ENCODE peak calls at places on chromosomes 16 and 17, in nine cellular contexts. I is uterus, R is fibroblast of mammary gland, M is astrocyte of the cerebellum, B is prostate gland, U is Caco-2, W is neural progenitor cell, J is AG10803, V is gastrocnemius medialis. L is an unnamed sample.

GRCh38 chr17:80706454-80706853 is 161.8 kb downstream of the RPTOR start:
- DNase-seq in I (no peak), R (no peak), M (no peak), B (no peak), U (no peak), W (no peak), J (no peak), V (no peak), L (no peak)

GRCh38 chr16:85555549-85556455 is 57.3 kb upstream of the GSE1 start:
- DNase-seq in I (peak), R (peak), M (no peak), B (no peak), U (no peak), W (no peak), J (peak), V (no peak), L (no peak)

GRCh38 chr17:4719684-4720221 is 9.3 kb downstream of the ARRB2 start:
- DNase-seq in I (no peak), R (no peak), M (no peak), B (no peak), U (no peak), W (no peak), J (no peak), V (no peak), L (no peak)

GRCh38 chr16:27284865-27285675 is 16.5 kb upstream of the NSMCE1 start:
- DNase-seq in I (no peak), R (no peak), M (no peak), B (no peak), U (no peak), W (no peak), J (no peak), V (no peak), L (no peak)

GRCh38 chr17:40071720-40072480 is 9.1 kb downstream of the THRA start:
- DNase-seq in I (peak), R (no peak), M (no peak), B (peak), U (no peak), W (no peak), J (peak), V (peak), L (peak)

GRCh38 chr16:48086422-48086821 is 69.4 kb downstream of the ABCC12 start:
- DNase-seq in I (no peak), R (no peak), M (no peak), B (no peak), U (no peak), W (no peak), J (no peak), V (no peak), L (no peak)

GRCh38 chr17:66777689-66778225 is 57.2 kb upstream of the CACNG5 start:
- DNase-seq in I (no peak), R (no peak), M (peak), B (no peak), U (no peak), W (peak), J (peak), V (no peak), L (no peak)

GRCh38 chr17:76394166-76394565 is 9.8 kb downstream of the SPHK1 start:
- DNase-seq in I (no peak), R (no peak), M (no peak), B (no peak), U (no peak), W (no peak), J (no peak), V (no peak), L (no peak)

GRCh38 chr17:65137076-65137935 is at the start of gene RGS9:
- DNase-seq in I (peak), R (peak), M (no peak), B (peak), U (peak), W (peak), J (peak), V (peak), L (peak)

GRCh38 chr16:868846-869822 is 68.6 kb upstream of the GNG13 start:
- DNase-seq in I (no peak), R (no peak), M (no peak), B (no peak), U (no peak), W (no peak), J (no peak), V (no peak), L (no peak)

GRCh38 chr17:38545531-38546225 is 60.1 kb downstream of the SRCIN1 start:
- DNase-seq in I (no peak), R (no peak), M (no peak), B (no peak), U (no peak), W (no peak), J (no peak), V (no peak), L (no peak)

GRCh38 chr17:16986391-16986790 is 14.5 kb upstream of the TNFRSF13B start:
- DNase-seq in I (no peak), R (peak), M (no peak), B (no peak), U (no peak), W (no peak), J (no peak), V (no peak), L (no peak)

GRCh38 chr16:30896203-30896889 is at the start of gene CTF1:
- DNase-seq in I (peak), R (peak), M (peak), B (peak), U (peak), W (peak), J (peak), V (peak), L (peak)

GRCh38 chr17:2043785-2044184 is 2.0 kb downstream of the OVCA2 start:
- DNase-seq in I (no peak), R (peak), M (no peak), B (no peak), U (no peak), W (no peak), J (peak), V (no peak), L (no peak)

GRCh38 chr16:30005341-30006094 is 5.3 kb downstream of the DOC2A start:
- DNase-seq in I (no peak), R (peak), M (no peak), B (no peak), U (no peak), W (peak), J (peak), V (no peak), L (no peak)

GRCh38 chr16:67537270-67537635 is 8.6 kb downstream of the RIPOR1 start:
- DNase-seq in I (peak), R (peak), M (no peak), B (peak), U (peak), W (peak), J (peak), V (no peak), L (no peak)

GRCh38 chr17:64492481-64493109 is 4.3 kb downstream of the POLG2 start:
- DNase-seq in I (no peak), R (peak), M (no peak), B (no peak), U (no peak), W (no peak), J (no peak), V (no peak), L (no peak)

GRCh38 chr16:89136931-89137330 is 34.6 kb upstream of the CDH15 start:
- DNase-seq in I (no peak), R (no peak), M (no peak), B (no peak), U (no peak), W (no peak), J (no peak), V (no peak), L (no peak)

GRCh38 chr16:12330977-12331376 is 354.4 kb downstream of the SNX29 start:
- DNase-seq in I (peak), R (no peak), M (no peak), B (no peak), U (no peak), W (no peak), J (peak), V (no peak), L (no peak)

GRCh38 chr16:19486744-19487325 is 35.1 kb downstream of the GDE1 start:
- DNase-seq in I (no peak), R (no peak), M (no peak), B (no peak), U (no peak), W (no peak), J (no peak), V (no peak), L (no peak)

GRCh38 chr16:83044589-83044988 is 417.8 kb downstream of the CDH13 start:
- DNase-seq in I (no peak), R (no peak), M (no peak), B (no peak), U (no peak), W (no peak), J (no peak), V (no peak), L (no peak)

GRCh38 chr17:82963104-82963950 is 116.1 kb upstream of the METRNL start:
- DNase-seq in I (peak), R (peak), M (peak), B (peak), U (no peak), W (peak), J (peak), V (peak), L (peak)

GRCh38 chr16:87207509-87207908 is 109.7 kb downstream of the C16orf95 start:
- DNase-seq in I (no peak), R (peak), M (peak), B (no peak), U (no peak), W (no peak), J (peak), V (no peak), L (no peak)

GRCh38 chr17:79360196-79360595 is 250.7 kb downstream of the RBFOX3 start:
- DNase-seq in I (no peak), R (no peak), M (no peak), B (no peak), U (no peak), W (no peak), J (no peak), V (no peak), L (no peak)

GRCh38 chr16:11379420-11379819 is 34.2 kb downstream of the RMI2 start:
- DNase-seq in I (no peak), R (peak), M (no peak), B (no peak), U (no peak), W (no peak), J (peak), V (no peak), L (no peak)

GRCh38 chr16:58040945-58041627 is 15.5 kb downstream of the MMP15 start:
- DNase-seq in I (no peak), R (no peak), M (no peak), B (no peak), U (no peak), W (no peak), J (no peak), V (no peak), L (no peak)

GRCh38 chr17:77369544-77369971 is 228.8 kb downstream of the SEC14L1 start:
- DNase-seq in I (peak), R (no peak), M (no peak), B (no peak), U (no peak), W (no peak), J (no peak), V (no peak), L (no peak)

GRCh38 chr17:63550816-63551639 is 751 bp downstream of the DCAF7 start:
- DNase-seq in I (no peak), R (peak), M (no peak), B (no peak), U (no peak), W (peak), J (peak), V (no peak), L (no peak)

GRCh38 chr17:60390223-60390622 is 1.7 kb downstream of the USP32 start:
- DNase-seq in I (no peak), R (peak), M (peak), B (no peak), U (no peak), W (no peak), J (peak), V (no peak), L (no peak)

GRCh38 chr17:55580596-55581133 is 69.4 kb upstream of the SMIM36 start:
- DNase-seq in I (no peak), R (no peak), M (no peak), B (no peak), U (no peak), W (no peak), J (no peak), V (no peak), L (no peak)

GRCh38 chr16:67284699-67285646 is 5.6 kb downstream of the PLEKHG4 start:
- DNase-seq in I (no peak), R (peak), M (no peak), B (peak), U (no peak), W (peak), J (no peak), V (peak), L (no peak)

GRCh38 chr16:2425008-2425518 is 4.2 kb upstream of the CCNF start:
- DNase-seq in I (no peak), R (no peak), M (no peak), B (no peak), U (peak), W (no peak), J (no peak), V (no peak), L (no peak)

GRCh38 chr16:69932228-69932627 is 18.9 kb upstream of the CLEC18A start:
- DNase-seq in I (no peak), R (no peak), M (no peak), B (no peak), U (no peak), W (no peak), J (no peak), V (no peak), L (no peak)

GRCh38 chr17:40548982-40549680 is 16.1 kb downstream of the CCR7 start:
- DNase-seq in I (peak), R (peak), M (peak), B (no peak), U (no peak), W (no peak), J (peak), V (peak), L (peak)

GRCh38 chr17:80146121-80147034 is 550 bp downstream of the EIF4A3 start:
- DNase-seq in I (peak), R (no peak), M (no peak), B (no peak), U (no peak), W (peak), J (peak), V (peak), L (no peak)

GRCh38 chr17:10631048-10631700 is 25.9 kb downstream of the MYH3 start:
- DNase-seq in I (no peak), R (peak), M (no peak), B (no peak), U (no peak), W (peak), J (peak), V (no peak), L (no peak)

GRCh38 chr17:9860851-9861250 is 35.1 kb downstream of the GLP2R start:
- DNase-seq in I (no peak), R (no peak), M (no peak), B (no peak), U (no peak), W (no peak), J (no peak), V (no peak), L (no peak)

DNA sequence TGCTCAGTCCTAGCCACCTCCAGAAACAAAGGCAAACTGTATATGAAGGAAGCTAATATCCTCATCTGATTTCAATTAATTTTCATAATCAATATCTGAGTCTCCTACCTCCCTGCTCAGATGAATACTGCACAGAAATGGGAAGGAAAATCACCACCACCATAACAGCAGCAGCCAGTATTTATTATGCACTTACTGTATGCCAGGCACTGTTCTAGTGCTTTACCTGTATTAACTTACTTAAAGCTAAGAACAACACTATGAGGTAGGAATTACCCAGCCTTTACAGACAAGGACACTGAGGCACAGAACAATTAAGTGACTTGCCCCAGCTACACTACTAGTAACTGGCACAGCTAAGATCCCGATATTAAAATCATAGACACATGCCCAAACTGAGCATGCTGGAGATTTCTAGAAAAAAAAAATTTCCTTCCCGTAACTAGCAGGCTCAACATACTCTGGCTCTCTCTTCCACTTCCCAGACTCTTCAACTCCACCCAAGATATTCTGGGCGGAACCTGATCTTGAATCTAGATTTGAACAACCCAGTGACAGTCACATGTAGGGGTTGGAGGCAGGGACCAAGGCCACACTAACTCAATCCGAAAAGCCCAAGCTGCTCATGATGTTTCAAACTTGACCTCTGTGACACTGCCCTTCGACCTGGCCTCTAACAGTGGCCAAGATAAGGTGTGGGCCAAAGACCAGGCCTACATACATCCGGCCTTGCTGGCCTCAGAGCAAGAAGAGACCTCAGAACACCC is 3.9 kb downstream of the TRIM25 start:
- DNase-seq in I (peak), R (no peak), M (no peak), B (no peak), U (no peak), W (no peak), J (no peak), V (peak), L (no peak)
- H3K4me3 ChIP-seq in I (no peak), R (no peak), M (no peak), B (no peak), U (no peak), W (no peak), J (no peak), V (peak), L (no peak)

DNA sequence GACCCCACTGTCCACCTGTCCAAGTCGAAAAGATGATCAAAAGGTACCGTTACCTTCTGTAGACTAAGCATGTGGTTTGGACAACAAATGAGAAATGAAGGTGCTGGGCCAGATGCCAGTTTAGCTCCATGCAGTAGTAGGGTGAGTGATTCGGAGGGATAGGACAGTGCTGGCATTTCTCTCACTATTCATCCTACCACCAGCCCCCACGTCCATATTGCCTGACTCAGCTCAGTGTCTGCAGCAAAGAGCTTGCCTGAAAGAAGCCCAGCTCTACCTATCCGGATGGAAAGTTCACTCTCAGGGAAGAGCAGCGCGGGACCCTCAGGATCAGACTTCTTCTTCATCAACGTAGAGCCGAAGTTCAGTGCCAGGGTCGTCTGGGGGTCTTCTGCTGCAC is 145.0 kb downstream of the SLC39A11 start:
- DNase-seq in I (no peak), R (no peak), M (no peak), B (no peak), U (no peak), W (no peak), J (no peak), V (no peak), L (no peak)
- H3K4me3 ChIP-seq in I (no peak), R (no peak), M (no peak), B (no peak), U (no peak), W (no peak), J (no peak), V (no peak), L (no peak)

DNA sequence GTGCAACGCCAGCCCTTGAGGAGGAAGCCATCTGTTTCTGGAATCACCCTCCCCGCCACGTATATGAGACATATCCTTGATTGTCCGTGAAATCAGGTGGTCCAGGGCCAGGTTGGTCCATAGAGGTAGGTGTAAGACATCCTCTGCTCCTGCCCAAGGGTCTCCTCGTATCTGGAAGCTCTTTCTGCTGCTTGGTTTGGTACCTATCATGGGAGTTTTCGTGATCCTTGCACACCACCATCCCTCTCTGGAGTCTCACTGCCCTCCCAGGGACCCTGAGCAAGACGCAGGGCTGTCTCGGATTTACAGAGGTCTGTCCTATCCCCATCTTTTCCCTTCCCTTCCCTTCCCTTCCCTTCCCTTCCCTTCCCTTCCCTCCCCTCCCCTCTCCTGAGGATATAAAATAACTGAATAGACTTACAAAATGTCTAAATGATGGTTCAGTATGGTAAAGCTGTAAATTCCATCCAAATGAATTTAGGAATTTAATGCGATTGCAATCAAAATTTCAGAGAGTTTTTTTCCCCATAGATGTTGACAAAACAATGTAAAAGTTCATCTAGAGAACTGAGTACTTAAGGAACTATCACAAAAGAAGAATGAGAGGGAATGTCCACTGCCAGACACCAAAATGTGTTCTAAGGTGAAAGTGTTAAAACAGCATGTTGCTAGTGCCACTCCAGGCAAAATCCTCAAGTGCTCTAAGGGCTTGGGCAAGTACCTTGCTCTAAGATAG is 2.0 kb upstream of the CCDC42 start:
- DNase-seq in I (no peak), R (no peak), M (no peak), B (no peak), U (no peak), W (peak), J (no peak), V (no peak), L (no peak)
- H3K4me3 ChIP-seq in I (peak), R (peak), M (peak), B (peak), U (peak), W (peak), J (peak), V (peak), L (peak)

DNA sequence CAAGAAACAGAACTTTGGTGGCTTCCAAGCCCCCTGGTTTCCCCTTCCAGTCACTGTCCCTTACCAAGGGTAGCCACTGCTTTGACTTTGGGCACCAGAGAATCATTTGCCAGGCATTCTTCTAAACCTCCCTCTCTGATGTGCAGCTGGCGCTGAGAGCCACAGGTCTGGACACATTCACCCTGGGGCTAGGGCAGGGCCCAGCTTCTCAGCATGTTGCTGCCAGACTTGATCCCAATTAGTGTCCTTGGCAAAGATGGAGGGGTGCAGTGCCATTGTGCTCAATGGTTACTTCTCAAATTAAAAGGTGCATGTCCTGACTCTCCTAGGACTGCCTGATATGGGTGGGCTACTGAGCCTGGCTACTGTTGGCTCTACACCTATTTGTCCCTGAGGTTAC is 7.6 kb upstream of the SLC47A2 start:
- DNase-seq in I (no peak), R (no peak), M (no peak), B (peak), U (no peak), W (no peak), J (no peak), V (no peak), L (no peak)
- H3K4me3 ChIP-seq in I (no peak), R (no peak), M (no peak), B (no peak), U (no peak), W (no peak), J (no peak), V (peak), L (no peak)